ENCODE peak calls at places on chromosomes 4 and X, in nine cellular contexts. A is right atrium auricular region; G is lower lobe of right lung; L is retinal pigment epithelial cell; V is mesendoderm; C is fibroblast of the aortic adventitia; W is stimulated activated naive CD8-positive, alpha-beta T cell treated with anti-CD3 and anti-CD28 coated beads, Interleukin-15, amount 100 ng/mL, for 72 hours; Q is fibroblast of pulmonary artery; Z is right cardiac atrium. I is an unnamed sample.

GRCh38 chr4:133638702-133639101 is 489.6 kb downstream of the PCDH10 start:
- DNase-seq in G (no peak), V (no peak), L (no peak), A (no peak), Q (no peak), C (no peak), Z (no peak), W (no peak), I (no peak)

GRCh38 chr4:124279741-124280140 is 432.8 kb downstream of the ANKRD50 start:
- DNase-seq in Z (no peak), Q (no peak), L (no peak), G (no peak), W (no peak), A (no peak), V (peak; percentile 69), C (no peak), I (no peak)

GRCh38 chrX:1493317-1493856 is 40.7 kb upstream of the ASMTL start:
- DNase-seq in C (no peak), G (no peak), Q (no peak), Z (no peak), A (no peak), V (no peak), W (no peak), L (no peak), I (no peak)

GRCh38 chrX:86047174-86047991 is at the start of gene CHM:
- DNase-seq in W (peak; percentile 51), Z (peak; percentile 32), A (peak; percentile 75), G (peak; percentile 49), L (peak; percentile 61), V (peak; percentile 90), Q (peak; percentile 88), C (peak; percentile 86), I (no peak)

GRCh38 chr4:152591361-152591760 is 55.5 kb upstream of the FBXW7 start:
- DNase-seq in W (peak; percentile 16), Z (peak; percentile 67), L (no peak), A (peak; percentile 66), C (peak; percentile 18), V (peak; percentile 90), G (peak; percentile 60), Q (peak; percentile 33), I (no peak)

GRCh38 chr4:86816463-86817107 is 32.6 kb downstream of the SLC10A6 start:
- DNase-seq in Z (peak; percentile 19), L (no peak), V (no peak), A (no peak), G (no peak), C (peak; percentile 88), W (no peak), Q (no peak), I (no peak)

GRCh38 chr4:176499518-176499917 is 179.8 kb downstream of the SPCS3 start:
- DNase-seq in Q (peak; percentile 65), L (no peak), C (peak; percentile 66), G (no peak), W (no peak), V (no peak), Z (no peak), A (no peak), I (no peak)

GRCh38 chr4:177047070-177047850 is 254.5 kb upstream of the VEGFC start:
- DNase-seq in Z (peak; percentile 53), G (no peak), A (no peak), W (peak; percentile 40), L (no peak), V (peak; percentile 66), C (peak; percentile 87), Q (peak; percentile 88), I (no peak)

GRCh38 chr4:145043306-145043705 is 54.7 kb downstream of the ANAPC10 start:
- DNase-seq in A (no peak), Z (no peak), W (no peak), Q (no peak), G (no peak), L (peak; percentile 18), C (no peak), V (no peak), I (no peak)

GRCh38 chr4:153045111-153045982 is 109.2 kb downstream of the FHDC1 start:
- DNase-seq in V (no peak), Q (no peak), W (no peak), G (no peak), Z (no peak), C (no peak), L (no peak), A (no peak), I (no peak)

GRCh38 chr4:107853444-107854325 is 29.0 kb downstream of the SGMS2 start:
- DNase-seq in G (no peak), V (no peak), W (no peak), Q (peak; percentile 82), Z (no peak), C (peak; percentile 95), L (peak; percentile 92), A (no peak), I (no peak)

GRCh38 chrX:47146121-47146935 is 1.3 kb downstream of the RBM10 start:
- DNase-seq in Z (no peak), C (no peak), L (no peak), V (no peak), W (no peak), A (no peak), G (no peak), Q (no peak), I (no peak)